ENCODE peak calls at places on chromosomes 4 and X, in four cellular contexts. C is adrenal gland, L is right lobe of liver, M is IMR-90. D is an unnamed sample.

GRCh38 chr4:138310991-138311390 is 68.8 kb upstream of the SLC7A11 start:
- DNase-seq in C (no peak), L (no peak), M (peak), D (no peak)

GRCh38 chr4:185865901-185866328 is 53.9 kb upstream of the SORBS2 start:
- DNase-seq in C (no peak), L (peak), M (peak), D (peak)

GRCh38 chr4:139986621-139987510 is 167.1 kb downstream of the MAML3 start:
- DNase-seq in C (no peak), L (no peak), M (peak), D (no peak)

GRCh38 chrX:142804085-142804484 is 221.6 kb upstream of the SPANXN4 start:
- DNase-seq in C (no peak), L (no peak), M (no peak), D (no peak)

GRCh38 chrX:9329056-9329455 is 135.8 kb upstream of the TBL1X start:
- DNase-seq in C (no peak), L (no peak), M (no peak), D (peak)

GRCh38 chrX:110678591-110678990 is 117.0 kb downstream of the CHRDL1 start:
- DNase-seq in C (no peak), L (no peak), M (no peak), D (no peak)

GRCh38 chr4:84258905-84259830 is 239.9 kb downstream of the NKX6-1 start:
- DNase-seq in C (no peak), L (no peak), M (peak), D (no peak)

GRCh38 chrX:110417128-110417527 is 58.5 kb downstream of the RTL9 start:
- DNase-seq in C (no peak), L (no peak), M (no peak), D (no peak)

GRCh38 chrX:123918106-123918721 is 43.3 kb upstream of the STAG2 start:
- DNase-seq in C (no peak), L (no peak), M (no peak), D (no peak)

GRCh38 chr4:78204176-78204575 is 147.1 kb downstream of the FRAS1 start:
- DNase-seq in C (no peak), L (no peak), M (no peak), D (no peak)

GRCh38 chrX:117147249-117147648 is 684.5 kb upstream of the CT83 start:
- DNase-seq in C (no peak), L (no peak), M (no peak), D (no peak)

GRCh38 chr4:76666940-76667532 is 230.9 kb downstream of the SOWAHB start:
- DNase-seq in C (no peak), L (no peak), M (no peak), D (no peak)

GRCh38 chr4:38069271-38069760 is 109.1 kb downstream of the PTTG2 start:
- DNase-seq in C (peak), L (no peak), M (peak), D (peak)

GRCh38 chr4:141713771-141714445 is 77.5 kb downstream of the IL15 start:
- DNase-seq in C (no peak), L (no peak), M (peak), D (no peak)

GRCh38 chr4:2402053-2402452 is 16.4 kb downstream of the ZFYVE28 start:
- DNase-seq in C (peak), L (peak), M (no peak), D (peak)

GRCh38 chr4:144591401-144591800 is 54.6 kb upstream of the HHIP start:
- DNase-seq in C (no peak), L (no peak), M (peak), D (no peak)

GRCh38 chr4:44984083-44984482 is 257.7 kb upstream of the GNPDA2 start:
- DNase-seq in C (no peak), L (no peak), M (no peak), D (no peak)

GRCh38 chrX:130902446-130902782 is 595 bp downstream of the ENOX2 start:
- DNase-seq in C (no peak), L (no peak), M (no peak), D (no peak)

GRCh38 chrX:130906776-130907175 is 3.8 kb upstream of the ENOX2 start:
- DNase-seq in C (no peak), L (no peak), M (no peak), D (no peak)

DNA sequence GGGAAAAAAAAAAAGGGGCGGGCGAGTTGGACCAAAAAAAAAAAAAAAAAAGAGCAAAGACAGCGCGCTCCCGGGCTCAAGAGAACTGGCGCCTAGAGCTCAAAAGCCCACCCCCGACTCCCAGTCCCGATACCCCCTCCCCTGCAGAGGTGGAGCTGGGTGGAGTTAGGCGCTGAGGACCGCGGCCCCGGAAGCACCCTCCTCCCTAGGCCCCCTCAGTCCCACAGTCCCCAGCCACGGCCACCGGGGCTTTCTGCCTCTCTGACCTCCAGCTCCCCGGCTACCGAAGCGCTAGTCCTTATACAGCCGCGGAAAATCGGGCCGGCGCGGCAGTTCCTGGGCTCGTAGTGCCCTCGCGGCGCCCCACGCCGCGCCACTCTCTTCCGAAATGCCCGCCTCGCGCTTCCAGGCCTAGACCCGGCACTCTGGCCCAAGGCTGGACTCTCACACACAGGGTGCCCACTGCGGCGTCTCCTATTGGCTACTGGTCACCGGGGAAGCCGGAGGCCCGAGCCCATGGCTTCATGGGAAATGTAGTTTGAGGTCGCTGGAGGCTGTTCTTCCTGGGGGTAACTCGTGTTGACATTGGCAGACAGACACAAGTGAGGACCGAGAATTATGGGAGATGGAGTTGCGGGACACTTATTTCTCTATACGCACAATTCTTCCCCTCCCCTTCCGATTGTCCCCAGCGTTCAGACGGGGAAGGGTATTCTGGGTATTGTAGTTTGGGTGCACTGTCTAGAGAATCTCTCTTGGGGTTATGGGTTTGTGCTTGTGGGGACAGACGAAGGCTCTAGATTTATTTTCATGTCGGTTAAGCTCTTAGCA is at the start of gene ENOX2:
- DNase-seq in C (peak), L (peak), M (peak), D (peak)
- TF ChIP-seq POLR2A in C (peak), L (peak), M (peak), D (peak)

GRCh38 chr4:24584175-24584850 is at the start of gene DHX15:
- DNase-seq in C (peak), L (peak), M (peak), D (peak)
- TF ChIP-seq POLR2A in C (peak), L (peak), M (peak), D (peak)

GRCh38 chrX:26783512-26784225 is 567.7 kb downstream of the MAGEB5 start:
- DNase-seq in C (peak), L (no peak), M (peak), D (peak)
- TF ChIP-seq POLR2A in C (no peak), L (no peak), M (no peak), D (no peak)

DNA sequence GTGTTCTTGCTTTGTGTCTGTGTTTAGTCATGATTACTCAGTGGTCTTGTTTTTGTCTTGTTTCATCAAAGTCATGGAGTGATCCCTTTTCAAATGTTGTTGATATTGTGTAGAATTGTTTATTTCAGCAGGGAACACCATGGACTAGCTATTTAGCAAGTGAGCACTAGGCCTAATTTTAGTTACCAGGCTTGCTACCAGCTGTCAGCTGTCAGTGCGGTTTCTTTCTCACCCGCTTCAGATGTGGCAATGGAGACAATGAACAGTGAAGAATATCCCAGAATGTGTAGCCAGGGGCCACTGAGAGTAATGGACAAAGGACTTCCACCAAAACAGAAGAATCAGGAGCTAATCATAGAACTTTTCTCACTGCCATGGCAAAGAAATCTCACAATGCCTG is 432.8 kb upstream of the FMR1 start:
- DNase-seq in C (no peak), L (no peak), M (no peak), D (no peak)
- TF ChIP-seq POLR2A in C (no peak), L (no peak), M (no peak), D (no peak)

DNA sequence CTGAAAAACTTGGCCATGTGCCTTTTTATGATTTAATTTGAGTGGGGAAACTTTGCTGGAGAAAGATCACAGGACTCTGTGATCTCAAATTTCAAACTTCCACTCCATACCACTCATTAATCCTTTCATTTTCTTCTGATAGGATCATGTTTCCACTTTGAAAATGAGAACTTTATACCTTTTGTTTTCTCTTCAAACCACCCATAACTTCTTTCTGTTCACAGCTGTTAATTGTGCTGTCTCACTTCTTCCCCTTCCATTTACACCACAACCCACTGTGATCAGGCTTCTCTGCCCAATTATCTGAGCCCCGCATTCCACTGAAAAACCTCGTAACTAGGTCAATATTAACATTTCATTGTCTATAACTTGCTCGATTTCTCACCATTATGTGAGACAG is 47.0 kb upstream of the ARSJ start:
- DNase-seq in C (no peak), L (no peak), M (no peak), D (no peak)
- TF ChIP-seq POLR2A in C (no peak), L (no peak), M (no peak), D (no peak)